ENCODE peak calls at places on chromosomes 11 and 22, in ten cellular contexts. G is OCI-LY7, E is ovary, X is GM23338, B is transverse colon, Q is SJCRH30, Z is small intestine, A is mesenchymal stem cell, H is prostate gland, N is breast epithelium. K is an unnamed sample. For H3K4me1, the result is how much of the 10 kb centered on the place peaks cover.

GRCh38 chr22:27488456-27489224 is 312.9 kb downstream of the MN1 start:
- DNase-seq in N (no peak), G (no peak), Q (peak), E (no peak), B (no peak), Z (peak), H (no peak), A (no peak), X (no peak), K (peak)

GRCh38 chr11:69828971-69829344 is 9.7 kb upstream of the FGF3 start:
- DNase-seq in B (peak), A (no peak), Q (no peak), H (no peak), E (no peak), Z (peak), G (no peak), X (no peak), N (no peak), K (peak)

GRCh38 chr11:64000026-64000739 is 13.9 kb downstream of the OTUB1 start:
- DNase-seq in A (peak), G (peak), B (peak), H (peak), N (peak), E (peak), Q (no peak), Z (peak), X (peak), K (peak)

GRCh38 chr22:40727607-40728325 is 48.5 kb downstream of the MCHR1 start:
- DNase-seq in H (no peak), B (no peak), Z (no peak), G (no peak), N (no peak), E (no peak), A (peak), Q (no peak), X (no peak), K (no peak)

GRCh38 chr11:12625438-12626071 is 48.7 kb upstream of the TEAD1 start:
- DNase-seq in A (peak), H (no peak), Z (no peak), E (no peak), Q (no peak), X (no peak), G (no peak), B (no peak), N (no peak), K (no peak)

GRCh38 chr11:66226111-66226510 is 42.3 kb upstream of the RAB1B start:
- DNase-seq in X (no peak), Q (no peak), Z (no peak), B (no peak), N (no peak), E (no peak), A (no peak), H (no peak), G (no peak), K (no peak)

GRCh38 chr11:76609736-76610370 is 60.7 kb downstream of the LRRC32 start:
- DNase-seq in Z (no peak), B (no peak), Q (no peak), N (no peak), H (no peak), E (peak), G (no peak), X (no peak), A (no peak), K (no peak)

GRCh38 chr11:31794546-31794945 is 16.6 kb downstream of the PAX6 start:
- DNase-seq in Q (no peak), Z (no peak), H (no peak), X (no peak), E (no peak), B (no peak), G (no peak), N (no peak), A (no peak), K (no peak)

GRCh38 chr11:120011836-120012235 is 126.1 kb downstream of the TRIM29 start:
- DNase-seq in X (no peak), N (no peak), A (no peak), Z (no peak), G (no peak), H (no peak), B (no peak), E (no peak), Q (no peak), K (no peak)

GRCh38 chr11:36311926-36312592 is 16.0 kb downstream of the PRR5L start:
- DNase-seq in X (no peak), E (no peak), A (no peak), Q (peak), N (no peak), Z (no peak), G (no peak), B (no peak), H (no peak), K (no peak)

GRCh38 chr11:14645247-14645912 is 1.8 kb downstream of the PDE3B start:
- DNase-seq in B (no peak), Z (peak), X (no peak), G (no peak), A (peak), N (no peak), E (no peak), H (no peak), Q (peak), K (no peak)

GRCh38 chr11:129143335-129143734 is 48.8 kb downstream of the ARHGAP32 start:
- DNase-seq in N (no peak), G (no peak), X (no peak), B (peak), E (peak), A (peak), Q (peak), H (no peak), Z (peak), K (peak)

GRCh38 chr22:25962711-25963110 is 206.6 kb upstream of the SEZ6L start:
- DNase-seq in H (no peak), B (no peak), X (no peak), G (no peak), Q (no peak), N (no peak), E (no peak), Z (no peak), A (no peak), K (no peak)

GRCh38 chr11:100825610-100826009 is 138.5 kb downstream of the ARHGAP42 start:
- DNase-seq in Q (no peak), E (no peak), H (no peak), G (no peak), X (no peak), Z (no peak), B (no peak), A (no peak), N (no peak), K (no peak)

GRCh38 chr11:68041617-68042218 is 2.9 kb downstream of the TCIRG1 start:
- DNase-seq in A (no peak), X (no peak), G (no peak), Z (no peak), B (no peak), E (peak), Q (no peak), H (no peak), N (no peak), K (no peak)

GRCh38 chr11:104691129-104691528 is 207.1 kb downstream of the CASP12 start:
- DNase-seq in A (no peak), Q (no peak), G (no peak), H (no peak), B (no peak), N (no peak), E (no peak), Z (no peak), X (no peak), K (no peak)

GRCh38 chr11:127044535-127044934 is 44.0 kb upstream of the KIRREL3 start:
- DNase-seq in Q (no peak), A (no peak), N (no peak), Z (peak), E (no peak), H (no peak), G (no peak), B (no peak), X (no peak), K (no peak)

GRCh38 chr11:120512727-120513435 is 1.3 kb downstream of the GRIK4 start:
- DNase-seq in H (no peak), A (no peak), B (no peak), Z (no peak), N (no peak), G (no peak), Q (no peak), X (no peak), E (peak), K (no peak)

GRCh38 chr11:62933775-62934495 is 12.8 kb upstream of the CHRM1 start:
- DNase-seq in X (no peak), G (no peak), N (no peak), H (no peak), Z (no peak), A (no peak), Q (no peak), E (no peak), B (no peak), K (no peak)

GRCh38 chr11:120215634-120216033 is 4.8 kb downstream of the OAF start:
- DNase-seq in G (no peak), B (no peak), Z (peak), H (no peak), E (peak), X (no peak), A (peak), N (no peak), Q (no peak), K (no peak)

GRCh38 chr22:21587803-21588611 is 20.5 kb downstream of the UBE2L3 start:
- DNase-seq in X (no peak), N (no peak), B (peak), A (peak), Z (no peak), H (no peak), E (no peak), Q (no peak), G (peak), K (no peak)

GRCh38 chr11:33941637-33942160 is 49.8 kb upstream of the LMO2 start:
- DNase-seq in Z (no peak), H (no peak), N (no peak), B (no peak), E (no peak), A (peak), G (no peak), X (no peak), Q (no peak), K (no peak)

GRCh38 chr11:94658888-94659287 is 91.7 kb downstream of the PIWIL4 start:
- DNase-seq in E (no peak), H (no peak), B (no peak), Z (no peak), Q (no peak), N (no peak), A (no peak), G (no peak), X (no peak), K (no peak)

GRCh38 chr11:117517097-117517496 is 189.4 kb downstream of the CEP164 start:
- DNase-seq in H (no peak), Q (no peak), B (no peak), X (no peak), E (no peak), G (no peak), Z (no peak), N (no peak), A (no peak), K (no peak)

GRCh38 chr11:102293873-102294601 is 23.2 kb upstream of the BIRC3 start:
- DNase-seq in G (peak), Z (peak), N (no peak), Q (peak), A (peak), X (peak), H (peak), B (no peak), E (no peak), K (no peak)

GRCh38 chr11:14054708-14055107 is 92.2 kb downstream of the SPON1 start:
- DNase-seq in Z (no peak), Q (peak), A (no peak), E (no peak), N (no peak), G (peak), B (no peak), X (no peak), H (peak), K (no peak)

GRCh38 chr11:65021509-65021908 is 5.7 kb upstream of the SNX15 start:
- DNase-seq in Z (no peak), E (no peak), B (no peak), X (no peak), Q (no peak), H (no peak), G (no peak), A (no peak), N (no peak), K (no peak)

GRCh38 chr11:116043857-116044256 is 539.6 kb upstream of the CADM1 start:
- DNase-seq in E (no peak), Z (no peak), B (no peak), Q (no peak), X (no peak), N (no peak), A (no peak), G (no peak), H (no peak), K (no peak)

GRCh38 chr11:4191031-4191571 is 96.5 kb downstream of the RRM1 start:
- DNase-seq in G (no peak), B (no peak), X (no peak), Z (no peak), N (no peak), A (no peak), Q (no peak), E (no peak), H (peak), K (no peak)

GRCh38 chr22:32337015-32337414 is 20.7 kb upstream of the RFPL3 start:
- DNase-seq in A (no peak), N (no peak), B (no peak), G (no peak), Q (no peak), X (no peak), H (no peak), Z (no peak), E (no peak), K (no peak)

GRCh38 chr11:12001152-12001551 is 7.3 kb downstream of the DKK3 start:
- DNase-seq in Q (no peak), H (no peak), B (no peak), X (no peak), N (no peak), E (no peak), G (no peak), Z (no peak), A (no peak), K (no peak)

GRCh38 chr11:86244063-86244521 is 461 bp upstream of the EED start:
- DNase-seq in G (peak), H (peak), B (peak), N (peak), Q (peak), Z (peak), X (peak), A (no peak), E (peak), K (peak)

GRCh38 chr11:124068711-124069110 is 27.6 kb upstream of the OR10G7 start:
- DNase-seq in N (no peak), G (no peak), Q (no peak), E (no peak), X (no peak), Z (no peak), A (no peak), H (no peak), B (no peak), K (no peak)

GRCh38 chr11:103888541-103888951 is 147.9 kb upstream of the DDI1 start:
- DNase-seq in H (no peak), N (no peak), G (no peak), Z (no peak), E (no peak), Q (no peak), X (no peak), B (no peak), A (no peak), K (no peak)

GRCh38 chr11:93905384-93905783 is 55.0 kb upstream of the VSTM5 start:
- DNase-seq in Q (peak), G (no peak), X (no peak), Z (no peak), E (no peak), N (no peak), H (no peak), B (no peak), A (peak), K (no peak)

GRCh38 chr22:46054091-46054877 is 77.3 kb upstream of the WNT7B start:
- DNase-seq in H (no peak), X (no peak), A (no peak), Z (peak), Q (peak), N (peak), G (peak), B (peak), E (peak), K (peak)

GRCh38 chr22:46054878-46055158 is 77.9 kb upstream of the WNT7B start:
- DNase-seq in Q (no peak), H (no peak), N (no peak), E (no peak), G (peak), B (no peak), X (no peak), A (no peak), Z (peak), K (no peak)

GRCh38 chr22:46052801-46053562 is 76.0 kb upstream of the WNT7B start:
- DNase-seq in E (no peak), G (peak), N (peak), H (no peak), X (no peak), Z (peak), A (no peak), B (peak), Q (peak), K (peak)

GRCh38 chr22:46052331-46052771 is 75.4 kb upstream of the WNT7B start:
- DNase-seq in E (no peak), A (no peak), X (no peak), G (no peak), Z (no peak), H (no peak), B (peak), N (peak), Q (no peak), K (no peak)

DNA sequence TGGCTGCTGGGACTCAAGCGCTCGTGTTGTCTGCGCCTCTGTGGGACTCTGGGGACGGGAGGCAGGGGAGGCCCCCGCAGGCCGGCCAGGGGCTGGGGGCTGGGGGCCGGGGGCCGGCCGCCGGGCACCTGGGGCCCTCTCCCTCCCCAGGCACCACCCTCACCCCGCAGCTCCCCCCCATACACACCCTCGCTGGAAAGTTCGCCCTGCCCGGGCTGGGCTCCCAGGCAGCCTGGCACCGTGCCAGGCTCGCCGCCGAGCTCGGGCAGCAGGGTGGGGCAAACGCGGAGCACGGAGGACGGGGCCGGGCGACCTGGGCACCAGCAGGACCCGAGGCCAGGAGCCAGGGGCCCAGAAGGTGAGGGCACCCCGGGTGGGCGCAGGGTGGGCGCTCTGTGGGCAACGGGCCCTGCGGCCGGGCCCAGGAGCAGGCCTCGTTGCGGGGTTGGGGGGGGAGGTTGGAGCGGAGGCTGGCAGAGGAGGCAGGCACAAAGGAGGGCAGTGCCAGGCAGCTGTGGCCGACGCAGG is 76.7 kb upstream of the WNT7B start:
- DNase-seq in H (peak), Q (peak), E (peak), N (peak), A (no peak), G (peak), Z (peak), B (peak), X (no peak), K (peak)
- H3K4me1 ChIP-seq in H (under half), Q (under half), E (under half), N (under half), A (under half), G (half or more), Z (under half), B (half or more), X (under half), K (under half)

GRCh38 chr11:114610550-114610949 is 15.0 kb upstream of the NXPE4 start:
- DNase-seq in E (no peak), Q (no peak), G (no peak), H (peak), A (no peak), Z (no peak), X (no peak), N (no peak), B (no peak), K (no peak)
- H3K27ac ChIP-seq in E (no peak), Q (no peak), G (no peak), H (no peak), A (no peak), Z (no peak), X (no peak), N (no peak), B (no peak), K (no peak)

DNA sequence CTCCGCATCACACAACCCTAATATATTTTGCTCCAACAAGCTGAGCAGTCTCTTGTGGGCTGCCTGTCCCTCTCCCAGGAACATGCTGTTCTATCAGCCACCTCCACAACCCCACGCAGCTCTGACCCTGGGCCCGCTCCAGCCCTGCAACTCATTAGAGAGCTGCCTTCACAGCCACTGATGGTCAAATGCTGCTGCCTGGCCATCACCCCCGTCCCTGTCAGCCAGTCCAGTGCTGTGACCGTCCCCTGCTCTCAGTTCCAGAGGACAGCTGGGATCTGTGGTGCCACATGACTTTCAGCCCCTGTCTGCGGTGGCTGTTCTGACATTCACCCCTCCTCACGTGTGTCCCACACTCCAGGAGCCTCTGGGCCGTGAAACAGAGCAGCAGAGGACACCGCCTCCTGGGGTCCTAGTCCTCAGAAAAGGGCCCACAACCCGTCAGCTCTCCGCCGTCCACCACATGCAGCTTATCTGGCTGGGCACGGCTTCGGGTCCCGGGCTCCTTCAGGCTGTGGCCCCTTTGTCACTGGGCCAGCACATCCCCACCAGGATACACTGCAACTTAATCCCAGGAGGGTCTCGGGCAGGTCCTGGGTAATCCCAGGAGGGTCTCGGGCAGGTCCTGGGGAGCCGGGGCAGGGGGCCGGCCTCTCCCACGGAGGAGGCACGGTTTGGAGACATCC is 14.9 kb downstream of the CRELD2 start:
- DNase-seq in Q (peak), Z (no peak), B (peak), N (no peak), X (no peak), H (no peak), A (no peak), G (no peak), E (peak), K (no peak)
- H3K4me1 ChIP-seq in Q (under half), Z (under half), B (half or more), N (under half), X (under half), H (under half), A (under half), G (half or more), E (under half), K (under half)

DNA sequence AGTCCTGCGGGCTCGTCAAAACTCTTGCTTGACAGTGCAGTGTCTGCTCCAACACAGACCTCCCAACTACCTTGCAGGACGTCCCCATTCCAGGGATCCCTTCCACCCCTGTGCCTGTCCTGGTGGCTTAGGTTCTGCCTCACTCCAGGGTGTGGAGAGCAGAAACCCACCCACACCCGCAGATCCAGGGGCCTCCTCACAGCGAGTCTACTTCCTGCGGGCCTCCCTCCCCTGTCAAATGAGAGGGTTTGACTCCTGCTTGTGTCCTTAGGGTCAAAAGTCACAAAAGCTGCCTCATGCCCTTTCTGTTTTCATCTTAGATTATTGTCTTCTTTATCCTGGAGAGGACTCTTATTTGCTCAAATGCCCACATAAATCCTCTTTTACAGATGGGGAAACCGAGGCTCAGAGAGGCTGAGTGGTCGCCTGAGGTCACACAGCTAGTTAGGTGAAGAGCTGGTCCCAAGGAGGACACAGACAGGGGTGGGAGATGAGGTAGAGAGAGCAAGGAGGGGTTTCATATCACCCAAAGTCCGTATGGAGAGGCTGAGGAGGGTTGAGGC is 81.1 kb upstream of the KCNQ1OT1 start:
- DNase-seq in G (no peak), A (no peak), X (no peak), H (peak), E (no peak), Q (no peak), B (peak), N (no peak), Z (no peak), K (no peak)
- H3K27ac ChIP-seq in G (no peak), A (no peak), X (no peak), H (no peak), E (peak), Q (no peak), B (no peak), N (peak), Z (no peak), K (no peak)

K was measured in colonic mucosa.